ENCODE peak calls at places on chromosome 5, in four cellular contexts. One of them, this sample, is unnamed.

GRCh38 chr5:115033861-115034260 is 135.8 kb downstream of the TRIM36 start:
- DNase-seq in H1: peak; percentile 56
- DNase-seq in WTC11: peak; percentile 55
- DNase-seq in SK-N-SH: no peak
- DNase-seq in this sample: no peak

GRCh38 chr5:143561248-143561647 is 157.8 kb upstream of the NR3C1 start:
- DNase-seq in H1: no peak
- DNase-seq in WTC11: no peak
- DNase-seq in SK-N-SH: no peak
- DNase-seq in this sample: no peak

GRCh38 chr5:174459832-174460448 is 264.4 kb upstream of the MSX2 start:
- DNase-seq in H1: no peak
- DNase-seq in WTC11: no peak
- DNase-seq in SK-N-SH: no peak
- DNase-seq in this sample: no peak

GRCh38 chr5:16740476-16740875 is 123.7 kb upstream of the RETREG1 start:
- DNase-seq in H1: no peak
- DNase-seq in WTC11: no peak
- DNase-seq in SK-N-SH: no peak
- DNase-seq in this sample: no peak

GRCh38 chr5:112823656-112824055 is 37.4 kb upstream of the SRP19 start:
- DNase-seq in H1: no peak
- DNase-seq in WTC11: no peak
- DNase-seq in SK-N-SH: no peak
- DNase-seq in this sample: no peak

GRCh38 chr5:36619012-36619635 is 12.7 kb downstream of the SLC1A3 start:
- DNase-seq in H1: peak; percentile 64
- DNase-seq in WTC11: peak; percentile 66
- DNase-seq in SK-N-SH: no peak
- DNase-seq in this sample: no peak

GRCh38 chr5:107900721-107901120 is 230.0 kb upstream of the EFNA5 start:
- DNase-seq in H1: no peak
- DNase-seq in WTC11: no peak
- DNase-seq in SK-N-SH: no peak
- DNase-seq in this sample: no peak

GRCh38 chr5:157855404-157855994 is 3.4 kb downstream of the CLINT1 start:
- DNase-seq in H1: peak; percentile 63
- DNase-seq in WTC11: peak; percentile 62
- DNase-seq in SK-N-SH: peak; percentile 70
- DNase-seq in this sample: peak; percentile 62

GRCh38 chr5:55421074-55421529 is 113.3 kb downstream of the MTREX start:
- DNase-seq in H1: no peak
- DNase-seq in WTC11: no peak
- DNase-seq in SK-N-SH: no peak
- DNase-seq in this sample: no peak

GRCh38 chr5:140298183-140298601 is 4.7 kb downstream of the PFDN1 start:
- DNase-seq in H1: no peak
- DNase-seq in WTC11: no peak
- DNase-seq in SK-N-SH: no peak
- DNase-seq in this sample: no peak

GRCh38 chr5:9782806-9783560 is 152.8 kb upstream of the TAS2R1 start:
- DNase-seq in H1: no peak
- DNase-seq in WTC11: no peak
- DNase-seq in SK-N-SH: no peak
- DNase-seq in this sample: no peak

GRCh38 chr5:93436083-93436482 is 144.9 kb downstream of the NR2F1-AS1 start:
- DNase-seq in H1: no peak
- DNase-seq in WTC11: no peak
- DNase-seq in SK-N-SH: no peak
- DNase-seq in this sample: no peak

GRCh38 chr5:93431255-93431654 is 149.8 kb downstream of the NR2F1-AS1 start:
- DNase-seq in H1: no peak
- DNase-seq in WTC11: no peak
- DNase-seq in SK-N-SH: no peak
- DNase-seq in this sample: no peak

GRCh38 chr5:93430139-93430538 is 150.9 kb downstream of the NR2F1-AS1 start:
- DNase-seq in H1: no peak
- DNase-seq in WTC11: no peak
- DNase-seq in SK-N-SH: no peak
- DNase-seq in this sample: no peak

GRCh38 chr5:93430673-93431192 is 150.3 kb downstream of the NR2F1-AS1 start:
- DNase-seq in H1: no peak
- DNase-seq in WTC11: no peak
- DNase-seq in SK-N-SH: no peak
- DNase-seq in this sample: no peak

GRCh38 chr5:93433422-93433821 is 147.6 kb downstream of the NR2F1-AS1 start:
- DNase-seq in H1: no peak
- DNase-seq in WTC11: no peak
- DNase-seq in SK-N-SH: no peak
- DNase-seq in this sample: no peak
- TF ChIP-seq TEAD4 in H1: no peak
- TF ChIP-seq TEAD4 in WTC11: no peak
- TF ChIP-seq TEAD4 in SK-N-SH: no peak
- TF ChIP-seq TEAD4 in this sample: no peak

GRCh38 chr5:123776761-123777160 is 264.8 kb downstream of the CSNK1G3 start:
- DNase-seq in H1: no peak
- DNase-seq in WTC11: no peak
- DNase-seq in SK-N-SH: no peak
- DNase-seq in this sample: no peak
- TF ChIP-seq TEAD4 in H1: no peak
- TF ChIP-seq TEAD4 in WTC11: no peak
- TF ChIP-seq TEAD4 in SK-N-SH: peak; percentile 38
- TF ChIP-seq TEAD4 in this sample: no peak

DNA sequence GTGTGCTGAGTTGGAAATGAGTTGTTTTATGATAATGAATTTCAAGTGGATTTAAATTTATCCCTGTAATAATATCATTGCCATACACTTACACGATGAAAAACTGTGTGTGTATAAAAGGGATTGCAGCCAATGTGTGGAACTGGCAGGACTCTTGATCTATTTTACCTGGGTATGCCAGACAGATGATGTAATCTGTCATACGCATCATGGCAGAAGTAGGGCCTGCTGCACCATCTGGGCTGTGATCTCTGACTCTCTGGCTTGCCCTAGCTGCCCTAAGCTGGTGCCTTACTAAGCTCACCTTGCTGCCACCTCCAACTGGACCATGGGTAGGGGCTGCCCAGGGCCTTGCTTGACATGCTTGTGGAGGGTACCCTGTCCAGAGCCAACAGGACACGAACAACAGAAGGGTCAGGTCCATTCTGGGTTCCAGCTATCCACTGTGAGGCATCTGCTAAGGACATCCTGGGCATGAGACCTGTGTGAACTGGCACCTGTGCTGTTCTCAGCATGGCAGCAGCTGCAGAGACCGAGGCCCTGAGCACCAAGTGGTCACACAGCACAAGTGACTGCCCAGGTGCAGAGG is 184.2 kb downstream of the FSTL4 start:
- DNase-seq in H1: peak; percentile 30
- DNase-seq in WTC11: no peak
- DNase-seq in SK-N-SH: no peak
- DNase-seq in this sample: no peak
- TF ChIP-seq TEAD4 in H1: no peak
- TF ChIP-seq TEAD4 in WTC11: no peak
- TF ChIP-seq TEAD4 in SK-N-SH: no peak
- TF ChIP-seq TEAD4 in this sample: no peak

GRCh38 chr5:96200611-96201010 is 232.4 kb downstream of the PCSK1 start:
- DNase-seq in H1: no peak
- DNase-seq in WTC11: no peak
- DNase-seq in SK-N-SH: no peak
- DNase-seq in this sample: no peak
- TF ChIP-seq TEAD4 in H1: no peak
- TF ChIP-seq TEAD4 in WTC11: no peak
- TF ChIP-seq TEAD4 in SK-N-SH: no peak
- TF ChIP-seq TEAD4 in this sample: no peak

GRCh38 chr5:105544300-105544699 is 1981.7 kb upstream of the NUDT12 start:
- DNase-seq in H1: no peak
- DNase-seq in WTC11: no peak
- DNase-seq in SK-N-SH: no peak
- DNase-seq in this sample: no peak
- TF ChIP-seq TEAD4 in H1: no peak
- TF ChIP-seq TEAD4 in WTC11: no peak
- TF ChIP-seq TEAD4 in SK-N-SH: no peak
- TF ChIP-seq TEAD4 in this sample: no peak

DNA sequence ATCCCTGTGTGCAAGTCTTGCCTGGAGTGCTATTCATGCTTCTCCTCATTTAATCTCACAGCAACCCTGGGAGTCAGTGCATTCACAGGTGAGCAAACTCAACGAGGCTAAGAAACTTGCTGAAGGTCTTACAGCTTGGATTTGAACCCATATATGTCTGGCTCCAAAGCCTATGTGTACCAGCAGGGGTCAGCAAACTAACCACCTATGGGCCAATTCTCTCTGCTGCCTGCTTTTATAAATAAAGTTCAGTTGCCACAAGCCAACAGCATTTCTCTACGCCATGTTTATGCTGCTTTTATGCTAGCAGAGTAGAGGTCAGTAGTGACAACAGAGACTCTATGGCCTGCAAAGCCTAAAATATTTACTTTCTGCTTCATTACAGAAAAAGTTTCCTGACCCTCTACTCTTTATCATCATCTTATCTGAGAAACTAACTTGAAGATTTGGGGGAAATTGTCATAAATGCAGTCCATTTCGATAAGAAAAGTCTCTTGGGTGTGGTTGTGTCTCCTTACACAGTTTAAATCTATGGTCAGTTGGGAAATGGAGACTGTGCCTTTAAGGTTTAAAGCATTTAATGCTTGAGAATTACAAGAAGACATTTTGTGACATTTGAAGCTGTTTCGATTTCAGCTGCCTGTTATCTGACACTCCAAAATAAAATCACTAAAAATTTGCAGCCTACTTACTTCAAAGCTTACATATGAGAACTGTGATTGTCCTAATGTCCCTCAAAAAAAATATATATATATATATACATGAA is 137.7 kb downstream of the PRELID2 start:
- DNase-seq in H1: no peak
- DNase-seq in WTC11: peak; percentile 22
- DNase-seq in SK-N-SH: peak; percentile 24
- DNase-seq in this sample: peak; percentile 69
- TF ChIP-seq TEAD4 in H1: no peak
- TF ChIP-seq TEAD4 in WTC11: no peak
- TF ChIP-seq TEAD4 in SK-N-SH: no peak
- TF ChIP-seq TEAD4 in this sample: no peak